ENCODE peak calls at places on chromosomes 2 and 18, in eight cellular contexts. Y, M, U, W, D, P, R and I are unnamed samples.

GRCh38 chr2:134260726-134261125 is 6.9 kb downstream of the MGAT5 start:
- DNase-seq in Y (no peak), M (no peak), U (no peak), W (no peak), D (no peak), P (no peak), R (peak), I (no peak)

GRCh38 chr2:236794074-236794473 is 224.4 kb downstream of the ACKR3 start:
- DNase-seq in Y (peak), M (peak), U (no peak), W (no peak), D (no peak), P (no peak), R (no peak), I (no peak)

GRCh38 chr18:49819768-49820662 is 6.7 kb upstream of the ACAA2 start:
- DNase-seq in Y (no peak), M (no peak), U (peak), W (no peak), D (no peak), P (peak), R (no peak), I (no peak)

GRCh38 chr2:145644820-145645302 is 1124.9 kb upstream of the ZEB2 start:
- DNase-seq in Y (no peak), M (no peak), U (no peak), W (no peak), D (no peak), P (no peak), R (no peak), I (no peak)

GRCh38 chr2:17036343-17036742 is 370.7 kb upstream of the CYRIA start:
- DNase-seq in Y (no peak), M (no peak), U (no peak), W (no peak), D (no peak), P (no peak), R (no peak), I (no peak)

GRCh38 chr2:132677661-132678060 is 7.7 kb upstream of the LYPD1 start:
- DNase-seq in Y (no peak), M (no peak), U (no peak), W (no peak), D (no peak), P (no peak), R (no peak), I (no peak)

GRCh38 chr2:71756280-71756906 is 303.0 kb downstream of the DYSF start:
- DNase-seq in Y (no peak), M (no peak), U (no peak), W (no peak), D (no peak), P (no peak), R (peak), I (no peak)

GRCh38 chr2:9166579-9167392 is 39.8 kb upstream of the ASAP2 start:
- DNase-seq in Y (no peak), M (no peak), U (no peak), W (no peak), D (no peak), P (no peak), R (no peak), I (no peak)

GRCh38 chr18:58572181-58572580 is 56.7 kb downstream of the ALPK2 start:
- DNase-seq in Y (no peak), M (no peak), U (no peak), W (no peak), D (peak), P (peak), R (peak), I (no peak)

GRCh38 chr2:3283206-3283605 is 94.4 kb downstream of the EIPR1 start:
- DNase-seq in Y (no peak), M (no peak), U (no peak), W (no peak), D (peak), P (no peak), R (no peak), I (no peak)

GRCh38 chr18:49884959-49885358 is 71.6 kb upstream of the ACAA2 start:
- DNase-seq in Y (no peak), M (no peak), U (no peak), W (no peak), D (no peak), P (no peak), R (no peak), I (no peak)

GRCh38 chr2:41698787-41699422 is 348.9 kb upstream of the PKDCC start:
- DNase-seq in Y (peak), M (peak), U (no peak), W (no peak), D (no peak), P (peak), R (no peak), I (no peak)

GRCh38 chr2:173119069-173119807 is 43.6 kb downstream of the MAP3K20 start:
- DNase-seq in Y (no peak), M (no peak), U (peak), W (no peak), D (no peak), P (peak), R (no peak), I (peak)

GRCh38 chr2:127641846-127642510 is 4.0 kb upstream of the GPR17 start:
- DNase-seq in Y (no peak), M (no peak), U (no peak), W (no peak), D (no peak), P (no peak), R (no peak), I (no peak)

GRCh38 chr2:95121150-95121494 is 486 bp downstream of the MRPS5 start:
- DNase-seq in Y (no peak), M (no peak), U (no peak), W (no peak), D (no peak), P (no peak), R (no peak), I (no peak)

GRCh38 chr2:142150453-142150852 is 19.6 kb upstream of the LRP1B start:
- DNase-seq in Y (no peak), M (no peak), U (no peak), W (no peak), D (no peak), P (no peak), R (no peak), I (no peak)

GRCh38 chr2:62467475-62468321 is 38.3 kb downstream of the TMEM17 start:
- DNase-seq in Y (peak), M (no peak), U (no peak), W (no peak), D (no peak), P (no peak), R (no peak), I (peak)

GRCh38 chr2:231162036-231162345 is 36.4 kb upstream of the ARMC9 start:
- DNase-seq in Y (no peak), M (no peak), U (no peak), W (no peak), D (no peak), P (no peak), R (peak), I (no peak)

GRCh38 chr2:105378921-105379383 is 19.9 kb downstream of the FHL2 start:
- DNase-seq in Y (no peak), M (no peak), U (no peak), W (no peak), D (no peak), P (no peak), R (no peak), I (no peak)

GRCh38 chr2:72108121-72108520 is 39.5 kb downstream of the CYP26B1 start:
- DNase-seq in Y (no peak), M (no peak), U (no peak), W (no peak), D (no peak), P (no peak), R (no peak), I (no peak)

GRCh38 chr2:99386011-99386410 is 48.8 kb downstream of the EIF5B start:
- DNase-seq in Y (no peak), M (no peak), U (no peak), W (no peak), D (no peak), P (no peak), R (no peak), I (no peak)

GRCh38 chr2:237886702-237887481 is 27.5 kb downstream of the RAMP1 start:
- DNase-seq in Y (no peak), M (no peak), U (no peak), W (peak), D (no peak), P (peak), R (no peak), I (peak)

GRCh38 chr2:122216901-122217300 is 461.4 kb downstream of the TSN start:
- DNase-seq in Y (no peak), M (no peak), U (no peak), W (no peak), D (no peak), P (no peak), R (no peak), I (no peak)

GRCh38 chr18:74652392-74652988 is 54.8 kb downstream of the ZNF407 start:
- DNase-seq in Y (peak), M (peak), U (peak), W (no peak), D (no peak), P (no peak), R (peak), I (no peak)

GRCh38 chr2:210072922-210073509 is 70.6 kb downstream of the RPE start:
- DNase-seq in Y (peak), M (peak), U (no peak), W (no peak), D (no peak), P (no peak), R (peak), I (no peak)

GRCh38 chr2:19883971-19884720 is 17.6 kb downstream of the TTC32 start:
- DNase-seq in Y (no peak), M (no peak), U (no peak), W (no peak), D (peak), P (no peak), R (no peak), I (no peak)

GRCh38 chr2:223054193-223054781 is 2.3 kb downstream of the KCNE4 start:
- DNase-seq in Y (no peak), M (peak), U (no peak), W (peak), D (no peak), P (peak), R (no peak), I (no peak)

GRCh38 chr18:49368876-49369440 is 91.5 kb downstream of the DYM start:
- DNase-seq in Y (no peak), M (peak), U (peak), W (no peak), D (no peak), P (no peak), R (no peak), I (no peak)

GRCh38 chr2:215413484-215413777 is 22.4 kb downstream of the FN1 start:
- DNase-seq in Y (no peak), M (no peak), U (no peak), W (no peak), D (no peak), P (no peak), R (no peak), I (no peak)

GRCh38 chr2:148721991-148722777 is 77.6 kb downstream of the EPC2 start:
- DNase-seq in Y (no peak), M (no peak), U (no peak), W (no peak), D (no peak), P (no peak), R (peak), I (no peak)

GRCh38 chr2:157460384-157460837 is 16.5 kb upstream of the CYTIP start:
- DNase-seq in Y (no peak), M (no peak), U (no peak), W (no peak), D (no peak), P (no peak), R (no peak), I (no peak)

GRCh38 chr2:120323807-120324399 is 22.0 kb upstream of the INHBB start:
- DNase-seq in Y (no peak), M (no peak), U (no peak), W (peak), D (no peak), P (no peak), R (no peak), I (no peak)

GRCh38 chr2:53933329-53933728 is 37.5 kb downstream of the PSME4 start:
- DNase-seq in Y (no peak), M (no peak), U (no peak), W (no peak), D (no peak), P (no peak), R (no peak), I (no peak)